ENCODE peak calls at places on chromosomes 13 and 19, in five cellular contexts. One of them, this sample, is unnamed.

GRCh38 chr13:26074706-26075105 is 22.9 kb upstream of the SHISA2 start:
- DNase-seq in keratinocyte: no peak
- DNase-seq in left lung: no peak
- DNase-seq in cardiac muscle cell: peak
- DNase-seq in pancreas: no peak
- DNase-seq in this sample: no peak

GRCh38 chr19:7199613-7200533 is 94.3 kb downstream of the INSR start:
- DNase-seq in keratinocyte: no peak
- DNase-seq in left lung: no peak
- DNase-seq in cardiac muscle cell: no peak
- DNase-seq in pancreas: no peak
- DNase-seq in this sample: no peak

GRCh38 chr13:31044658-31045620 is 112.5 kb downstream of the TEX26 start:
- DNase-seq in keratinocyte: peak
- DNase-seq in left lung: no peak
- DNase-seq in cardiac muscle cell: no peak
- DNase-seq in pancreas: no peak
- DNase-seq in this sample: no peak

GRCh38 chr19:51664997-51665396 is 18.4 kb upstream of the SIGLEC14 start:
- DNase-seq in keratinocyte: no peak
- DNase-seq in left lung: no peak
- DNase-seq in cardiac muscle cell: peak
- DNase-seq in pancreas: no peak
- DNase-seq in this sample: no peak

GRCh38 chr19:45075215-45076028 is 856 bp downstream of the ZNF296 start:
- DNase-seq in keratinocyte: peak
- DNase-seq in left lung: peak
- DNase-seq in cardiac muscle cell: peak
- DNase-seq in pancreas: peak
- DNase-seq in this sample: no peak

GRCh38 chr19:23521471-23521870 is 126.2 kb upstream of the ZNF91 start:
- DNase-seq in keratinocyte: no peak
- DNase-seq in left lung: no peak
- DNase-seq in cardiac muscle cell: no peak
- DNase-seq in pancreas: no peak
- DNase-seq in this sample: no peak

GRCh38 chr13:23469901-23470525 is 36.5 kb upstream of the SACS start:
- DNase-seq in keratinocyte: no peak
- DNase-seq in left lung: no peak
- DNase-seq in cardiac muscle cell: no peak
- DNase-seq in pancreas: no peak
- DNase-seq in this sample: no peak

GRCh38 chr13:78875792-78876580 is 217.0 kb upstream of the OBI1 start:
- DNase-seq in keratinocyte: no peak
- DNase-seq in left lung: peak
- DNase-seq in cardiac muscle cell: no peak
- DNase-seq in pancreas: peak
- DNase-seq in this sample: no peak

GRCh38 chr13:73598021-73598712 is 536.0 kb downstream of the KLF12 start:
- DNase-seq in keratinocyte: peak
- DNase-seq in left lung: no peak
- DNase-seq in cardiac muscle cell: peak
- DNase-seq in pancreas: no peak
- DNase-seq in this sample: no peak

GRCh38 chr19:7618771-7619510 is 10.4 kb downstream of the XAB2 start:
- DNase-seq in keratinocyte: no peak
- DNase-seq in left lung: peak
- DNase-seq in cardiac muscle cell: no peak
- DNase-seq in pancreas: peak
- DNase-seq in this sample: no peak

GRCh38 chr19:54204767-54205468 is 4.3 kb downstream of the RPS9 start:
- DNase-seq in keratinocyte: no peak
- DNase-seq in left lung: no peak
- DNase-seq in cardiac muscle cell: no peak
- DNase-seq in pancreas: no peak
- DNase-seq in this sample: no peak

GRCh38 chr19:18915639-18916038 is 3.5 kb downstream of the COPE start:
- DNase-seq in keratinocyte: no peak
- DNase-seq in left lung: no peak
- DNase-seq in cardiac muscle cell: peak
- DNase-seq in pancreas: no peak
- DNase-seq in this sample: no peak

GRCh38 chr19:58054792-58055482 is 4.1 kb upstream of the ZNF135 start:
- DNase-seq in keratinocyte: no peak
- DNase-seq in left lung: no peak
- DNase-seq in cardiac muscle cell: peak
- DNase-seq in pancreas: no peak
- DNase-seq in this sample: peak

GRCh38 chr13:27203854-27204253 is 32.2 kb upstream of the USP12 start:
- DNase-seq in keratinocyte: no peak
- DNase-seq in left lung: no peak
- DNase-seq in cardiac muscle cell: peak
- DNase-seq in pancreas: no peak
- DNase-seq in this sample: no peak

GRCh38 chr13:21095311-21095710 is 33.9 kb upstream of the LATS2 start:
- DNase-seq in keratinocyte: no peak
- DNase-seq in left lung: no peak
- DNase-seq in cardiac muscle cell: no peak
- DNase-seq in pancreas: no peak
- DNase-seq in this sample: no peak

GRCh38 chr13:79904581-79904980 is 423.6 kb downstream of the NDFIP2 start:
- DNase-seq in keratinocyte: no peak
- DNase-seq in left lung: no peak
- DNase-seq in cardiac muscle cell: no peak
- DNase-seq in pancreas: no peak
- DNase-seq in this sample: no peak
- H3K4me3 ChIP-seq in keratinocyte: no peak
- H3K4me3 ChIP-seq in left lung: no peak
- H3K4me3 ChIP-seq in cardiac muscle cell: no peak
- H3K4me3 ChIP-seq in pancreas: no peak
- H3K4me3 ChIP-seq in this sample: no peak

GRCh38 chr19:47130589-47131168 is at the start of gene SAE1:
- DNase-seq in keratinocyte: peak
- DNase-seq in left lung: peak
- DNase-seq in cardiac muscle cell: peak
- DNase-seq in pancreas: peak
- DNase-seq in this sample: peak
- TF ChIP-seq CTCF in keratinocyte: peak
- TF ChIP-seq CTCF in left lung: peak
- TF ChIP-seq CTCF in cardiac muscle cell: peak
- TF ChIP-seq CTCF in pancreas: peak
- TF ChIP-seq CTCF in this sample: peak

GRCh38 chr13:48410199-48410598 is 2.7 kb downstream of the LPAR6 start:
- DNase-seq in keratinocyte: no peak
- DNase-seq in left lung: no peak
- DNase-seq in cardiac muscle cell: no peak
- DNase-seq in pancreas: no peak
- DNase-seq in this sample: no peak

GRCh38 chr13:48412100-48412556 is 785 bp downstream of the LPAR6 start:
- DNase-seq in keratinocyte: no peak
- DNase-seq in left lung: no peak
- DNase-seq in cardiac muscle cell: peak
- DNase-seq in pancreas: no peak
- DNase-seq in this sample: no peak

GRCh38 chr13:48412881-48413351 is at the start of gene LPAR6:
- DNase-seq in keratinocyte: no peak
- DNase-seq in left lung: no peak
- DNase-seq in cardiac muscle cell: peak
- DNase-seq in pancreas: no peak
- DNase-seq in this sample: no peak

GRCh38 chr13:48414501-48414900 is 1.6 kb upstream of the LPAR6 start:
- DNase-seq in keratinocyte: no peak
- DNase-seq in left lung: no peak
- DNase-seq in cardiac muscle cell: no peak
- DNase-seq in pancreas: no peak
- DNase-seq in this sample: no peak

GRCh38 chr13:48411281-48412099 is 1.4 kb downstream of the LPAR6 start:
- DNase-seq in keratinocyte: no peak
- DNase-seq in left lung: no peak
- DNase-seq in cardiac muscle cell: peak
- DNase-seq in pancreas: no peak
- DNase-seq in this sample: no peak
- H3K27ac ChIP-seq in keratinocyte: peak
- H3K27ac ChIP-seq in left lung: peak
- H3K27ac ChIP-seq in cardiac muscle cell: no peak
- H3K27ac ChIP-seq in pancreas: peak
- H3K27ac ChIP-seq in this sample: no peak

GRCh38 chr19:5228932-5229777 is 111.5 kb downstream of the PTPRS start:
- DNase-seq in keratinocyte: no peak
- DNase-seq in left lung: no peak
- DNase-seq in cardiac muscle cell: peak
- DNase-seq in pancreas: peak
- DNase-seq in this sample: peak

GRCh38 chr19:5224480-5224879 is 116.1 kb downstream of the PTPRS start:
- DNase-seq in keratinocyte: no peak
- DNase-seq in left lung: no peak
- DNase-seq in cardiac muscle cell: no peak
- DNase-seq in pancreas: no peak
- DNase-seq in this sample: no peak

GRCh38 chr19:5228490-5228889 is 112.1 kb downstream of the PTPRS start:
- DNase-seq in keratinocyte: no peak
- DNase-seq in left lung: no peak
- DNase-seq in cardiac muscle cell: no peak
- DNase-seq in pancreas: no peak
- DNase-seq in this sample: no peak

GRCh38 chr19:5222821-5223321 is 117.7 kb downstream of the PTPRS start:
- DNase-seq in keratinocyte: no peak
- DNase-seq in left lung: no peak
- DNase-seq in cardiac muscle cell: no peak
- DNase-seq in pancreas: no peak
- DNase-seq in this sample: no peak

DNA sequence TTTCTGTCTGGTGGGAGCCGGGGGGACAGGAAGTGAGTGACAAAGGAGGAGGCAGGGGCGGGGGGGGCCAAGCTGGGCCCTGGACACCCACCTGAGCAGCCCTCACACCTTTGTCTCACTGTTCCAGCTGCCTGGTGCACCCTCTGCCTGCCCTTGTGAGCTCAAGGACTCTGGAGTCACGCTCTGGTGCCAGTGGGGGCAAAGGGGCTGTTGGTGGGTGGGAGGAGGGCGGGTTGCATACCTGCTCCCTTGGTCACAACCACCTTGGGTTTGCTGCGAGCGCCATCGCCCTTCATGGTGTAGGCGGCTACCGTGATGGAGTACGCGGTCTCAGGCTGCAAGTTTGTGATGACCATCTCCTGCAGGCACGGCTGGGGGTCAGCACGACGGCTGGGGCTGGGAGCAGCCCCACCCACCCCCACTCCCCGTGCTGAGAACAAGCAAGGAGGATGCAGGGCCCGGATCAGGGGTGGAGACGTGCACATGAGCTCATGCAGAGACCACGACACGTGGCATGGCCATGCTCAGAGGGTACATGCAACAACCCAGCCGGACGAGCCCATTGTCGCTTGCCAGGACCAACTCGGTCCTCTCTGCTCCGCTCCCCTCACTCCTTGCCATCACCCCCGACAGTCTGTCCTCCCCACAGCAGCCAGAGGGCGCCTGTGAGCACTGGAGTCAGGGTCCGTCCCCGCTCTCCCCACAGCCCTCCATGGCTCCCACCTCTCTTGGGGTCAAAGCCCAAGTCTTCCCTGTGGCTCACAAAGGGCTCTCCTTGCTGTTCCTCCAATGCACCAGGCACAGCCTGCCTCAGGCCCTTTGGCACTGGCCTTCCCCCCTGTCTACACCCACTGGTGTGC is 114.9 kb downstream of the PTPRS start:
- DNase-seq in keratinocyte: no peak
- DNase-seq in left lung: no peak
- DNase-seq in cardiac muscle cell: no peak
- DNase-seq in pancreas: peak
- DNase-seq in this sample: no peak
- H3K4me3 ChIP-seq in keratinocyte: no peak
- H3K4me3 ChIP-seq in left lung: no peak
- H3K4me3 ChIP-seq in cardiac muscle cell: no peak
- H3K4me3 ChIP-seq in pancreas: no peak
- H3K4me3 ChIP-seq in this sample: no peak

DNA sequence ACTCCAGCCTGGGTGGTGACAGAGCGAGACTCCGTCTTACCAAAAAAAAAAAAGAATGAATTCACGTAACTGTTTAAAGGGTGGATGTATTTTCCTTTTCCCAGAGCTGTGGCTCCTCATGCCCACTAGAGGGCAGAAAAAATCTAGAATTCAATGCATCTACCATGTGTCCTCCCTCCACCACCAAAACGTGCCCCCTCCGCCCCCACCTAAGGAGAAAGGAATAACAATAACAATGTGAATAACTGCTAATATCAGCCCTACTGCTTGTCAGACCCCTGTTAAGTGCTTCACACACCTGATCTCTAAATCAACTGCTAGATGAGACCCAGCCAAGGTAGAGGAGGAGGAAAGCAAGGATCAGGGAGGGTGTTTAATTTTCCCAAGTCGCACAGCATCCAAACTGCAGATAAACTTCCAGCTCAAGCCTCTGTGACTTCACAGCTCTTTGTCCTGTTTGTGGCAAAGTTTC is 20.2 kb upstream of the PNMA8B start:
- DNase-seq in keratinocyte: no peak
- DNase-seq in left lung: no peak
- DNase-seq in cardiac muscle cell: peak
- DNase-seq in pancreas: no peak
- DNase-seq in this sample: no peak
- TF ChIP-seq CTCF in keratinocyte: peak
- TF ChIP-seq CTCF in left lung: peak
- TF ChIP-seq CTCF in cardiac muscle cell: peak
- TF ChIP-seq CTCF in pancreas: peak
- TF ChIP-seq CTCF in this sample: no peak

GRCh38 chr13:92260363-92260762 is 861.9 kb downstream of the GPC5 start:
- DNase-seq in keratinocyte: no peak
- DNase-seq in left lung: no peak
- DNase-seq in cardiac muscle cell: no peak
- DNase-seq in pancreas: peak
- DNase-seq in this sample: no peak
- H3K27ac ChIP-seq in keratinocyte: no peak
- H3K27ac ChIP-seq in left lung: no peak
- H3K27ac ChIP-seq in cardiac muscle cell: no peak
- H3K27ac ChIP-seq in pancreas: no peak
- H3K27ac ChIP-seq in this sample: no peak